ENCODE peak calls at places on chromosome 13, in eight cellular contexts. V, B, Y, S, R, Q, T and H are unnamed samples.

GRCh38 chr13:27005556-27005955 is 166.1 kb downstream of the USP12 start:
- DNase-seq in V (no peak), B (peak; percentile 35), Y (peak; percentile 68), S (no peak), R (no peak), Q (peak; percentile 57), T (no peak), H (no peak)

GRCh38 chr13:33509642-33510229 is 224.2 kb upstream of the STARD13 start:
- DNase-seq in V (no peak), B (peak; percentile 80), Y (no peak), S (no peak), R (no peak), Q (no peak), T (no peak), H (no peak)

GRCh38 chr13:43227721-43228120 is 204.3 kb downstream of the DNAJC15 start:
- DNase-seq in V (no peak), B (no peak), Y (no peak), S (no peak), R (no peak), Q (peak; percentile 71), T (no peak), H (no peak)

GRCh38 chr13:74930402-74931165 is 551.4 kb downstream of the TBC1D4 start:
- DNase-seq in V (no peak), B (peak; percentile 22), Y (no peak), S (peak; percentile 74), R (no peak), Q (no peak), T (no peak), H (no peak)

GRCh38 chr13:84925443-84925842 is 873.8 kb downstream of the SLITRK6 start:
- DNase-seq in V (no peak), B (no peak), Y (no peak), S (no peak), R (no peak), Q (no peak), T (no peak), H (no peak)

GRCh38 chr13:95315752-95316151 is 14.5 kb upstream of the ABCC4 start:
- DNase-seq in V (no peak), B (no peak), Y (no peak), S (no peak), R (no peak), Q (no peak), T (no peak), H (no peak)

GRCh38 chr13:107716241-107716640 is 499.1 kb downstream of the LIG4 start:
- DNase-seq in V (no peak), B (no peak), Y (no peak), S (no peak), R (no peak), Q (no peak), T (no peak), H (no peak)

GRCh38 chr13:25281193-25281936 is 5.9 kb downstream of the MTMR6 start:
- DNase-seq in V (no peak), B (peak; percentile 17), Y (no peak), S (no peak), R (no peak), Q (no peak), T (no peak), H (no peak)

GRCh38 chr13:31442605-31443004 is 242.8 kb downstream of the B3GLCT start:
- DNase-seq in V (no peak), B (no peak), Y (no peak), S (no peak), R (no peak), Q (no peak), T (no peak), H (no peak)

GRCh38 chr13:93476175-93476574 is 249.6 kb downstream of the GPC6 start:
- DNase-seq in V (no peak), B (peak; percentile 70), Y (no peak), S (peak; percentile 32), R (no peak), Q (peak; percentile 75), T (no peak), H (no peak)

GRCh38 chr13:25415196-25415595 is 43.4 kb downstream of the ATP8A2 start:
- DNase-seq in V (no peak), B (no peak), Y (no peak), S (no peak), R (no peak), Q (peak; percentile 18), T (no peak), H (no peak)

GRCh38 chr13:113947321-113948033 is 26.4 kb downstream of the C13orf46 start:
- DNase-seq in V (no peak), B (peak; percentile 71), Y (peak; percentile 22), S (no peak), R (no peak), Q (no peak), T (peak; percentile 12), H (no peak)

GRCh38 chr13:106919638-106920037 is 351.7 kb upstream of the ARGLU1 start:
- DNase-seq in V (no peak), B (peak; percentile 21), Y (no peak), S (no peak), R (no peak), Q (no peak), T (no peak), H (no peak)

GRCh38 chr13:67736646-67737420 is 506.7 kb upstream of the PCDH9 start:
- DNase-seq in V (no peak), B (peak; percentile 42), Y (peak; percentile 24), S (peak; percentile 68), R (no peak), Q (peak; percentile 59), T (no peak), H (no peak)

GRCh38 chr13:53201454-53202225 is 173.0 kb downstream of the OLFM4 start:
- DNase-seq in V (no peak), B (no peak), Y (peak; percentile 25), S (no peak), R (no peak), Q (peak; percentile 72), T (no peak), H (no peak)

GRCh38 chr13:112441779-112442310 is 65.7 kb downstream of the SPACA7 start:
- DNase-seq in V (no peak), B (no peak), Y (no peak), S (no peak), R (no peak), Q (peak; percentile 35), T (no peak), H (no peak)